ENCODE peak calls at places on chromosomes 4 and X, in five cellular contexts. I is A673, S is psoas muscle, D is pancreas, M is bronchial epithelial cell. Z is an unnamed sample.
A peak's percentile ranks its signal among the peaks of the same experiment; 100 is the strongest.

GRCh38 chrX:16664059-16664458 is 14.1 kb downstream of the S100G start:
- DNase-seq in M (no peak), S (no peak), I (peak; percentile 11), D (no peak), Z (no peak)

GRCh38 chr4:40682298-40683101 is 52.8 kb upstream of the RBM47 start:
- DNase-seq in M (no peak), I (no peak), S (no peak), D (no peak), Z (no peak)

GRCh38 chr4:7204656-7205387 is 12.5 kb downstream of the SORCS2 start:
- DNase-seq in M (no peak), I (no peak), D (no peak), S (no peak), Z (peak; percentile 34)

GRCh38 chr4:18938343-18939109 is 917.0 kb upstream of the LCORL start:
- DNase-seq in S (no peak), I (no peak), D (no peak), M (no peak), Z (no peak)

GRCh38 chr4:44674471-44674870 is 3.7 kb upstream of the GUF1 start:
- DNase-seq in M (no peak), I (peak; percentile 14), S (no peak), D (no peak), Z (no peak)

GRCh38 chr4:150315175-150315574 is 236.9 kb downstream of the DCLK2 start:
- DNase-seq in D (no peak), S (no peak), I (peak; percentile 32), M (no peak), Z (no peak)

GRCh38 chr4:21901831-21902230 is 46.7 kb downstream of the KCNIP4 start:
- DNase-seq in S (no peak), D (no peak), M (peak; percentile 56), I (no peak), Z (no peak)

GRCh38 chrX:21131346-21131745 is 242.9 kb upstream of the CNKSR2 start:
- DNase-seq in D (no peak), M (no peak), I (no peak), S (no peak), Z (no peak)

GRCh38 chr4:135354876-135355275 is 1153.3 kb upstream of the PABPC4L start:
- DNase-seq in D (no peak), S (no peak), I (peak; percentile 12), M (no peak), Z (no peak)

GRCh38 chrX:134294548-134294947 is 57.6 kb downstream of the CCDC160 start:
- DNase-seq in M (peak; percentile 15), S (no peak), I (peak; percentile 7), D (no peak), Z (no peak)

GRCh38 chr4:24456431-24456830 is 127.9 kb downstream of the DHX15 start:
- DNase-seq in D (no peak), I (no peak), M (no peak), S (no peak), Z (no peak)

GRCh38 chr4:114563536-114564315 is 34.9 kb upstream of the UGT8 start:
- DNase-seq in M (peak; percentile 58), S (no peak), I (no peak), D (no peak), Z (no peak)

GRCh38 chr4:54228563-54229501 is at the start of gene PDGFRA:
- DNase-seq in M (no peak), D (no peak), I (no peak), S (peak; percentile 85), Z (peak; percentile 91)

GRCh38 chrX:107710617-107711391 is 64.8 kb downstream of the TSC22D3 start:
- DNase-seq in S (peak; percentile 48), I (peak; percentile 9), D (peak; percentile 54), M (peak; percentile 89), Z (no peak)

GRCh38 chr4:184732126-184732525 is 1.8 kb downstream of the CENPU start:
- DNase-seq in I (peak; percentile 24), S (no peak), D (no peak), M (peak; percentile 98), Z (no peak)

GRCh38 chr4:138952405-138952804 is 63.2 kb upstream of the NOCT start:
- DNase-seq in I (no peak), M (peak; percentile 91), D (no peak), S (no peak), Z (no peak)

GRCh38 chrX:124212622-124213021 is 119.8 kb upstream of the TEX13D start:
- DNase-seq in I (no peak), S (no peak), M (no peak), D (no peak), Z (no peak)

GRCh38 chrX:30144971-30145731 is 70.2 kb upstream of the MAGEB2 start:
- DNase-seq in S (no peak), D (no peak), I (no peak), M (no peak), Z (no peak)

GRCh38 chr4:102620697-102621497 is 119.7 kb downstream of the NFKB1 start:
- DNase-seq in I (peak; percentile 78), M (peak; percentile 78), D (peak; percentile 68), S (no peak), Z (no peak)

GRCh38 chr4:36322921-36323354 is 41.5 kb downstream of the DTHD1 start:
- DNase-seq in S (no peak), I (no peak), D (no peak), M (no peak), Z (no peak)

GRCh38 chr4:128394778-128395177 is 107.2 kb upstream of the PGRMC2 start:
- DNase-seq in M (no peak), D (no peak), S (peak; percentile 79), I (no peak), Z (no peak)

GRCh38 chr4:16236402-16237023 is 10.2 kb upstream of the TAPT1 start:
- DNase-seq in I (no peak), M (no peak), S (no peak), D (no peak), Z (no peak)

GRCh38 chrX:24574743-24575142 is 72.4 kb downstream of the PCYT1B start:
- DNase-seq in S (no peak), I (no peak), M (no peak), D (no peak), Z (no peak)

GRCh38 chrX:151902813-151903591 is 9.7 kb upstream of the MAGEA4 start:
- DNase-seq in S (peak; percentile 71), D (no peak), M (peak; percentile 81), I (no peak), Z (no peak)

GRCh38 chr4:33302298-33302697 is 2582.1 kb downstream of the PCDH7 start:
- DNase-seq in S (no peak), D (no peak), M (no peak), I (no peak), Z (no peak)

GRCh38 chr4:6548201-6548881 is 26.6 kb upstream of the MAN2B2 start:
- DNase-seq in M (peak; percentile 41), S (no peak), I (peak; percentile 58), D (no peak), Z (no peak)

GRCh38 chrX:38860106-38861013 is 59.1 kb downstream of the MID1IP1 start:
- DNase-seq in S (no peak), I (no peak), D (no peak), M (no peak), Z (no peak)

GRCh38 chr4:22679518-22679897 is 13.2 kb upstream of the GBA3 start:
- DNase-seq in M (no peak), D (no peak), S (no peak), I (no peak), Z (no peak)

GRCh38 chr4:101337688-101338087 is 9.6 kb downstream of the PPP3CA start:
- DNase-seq in M (peak; percentile 60), D (no peak), I (peak; percentile 42), S (no peak), Z (no peak)

DNA sequence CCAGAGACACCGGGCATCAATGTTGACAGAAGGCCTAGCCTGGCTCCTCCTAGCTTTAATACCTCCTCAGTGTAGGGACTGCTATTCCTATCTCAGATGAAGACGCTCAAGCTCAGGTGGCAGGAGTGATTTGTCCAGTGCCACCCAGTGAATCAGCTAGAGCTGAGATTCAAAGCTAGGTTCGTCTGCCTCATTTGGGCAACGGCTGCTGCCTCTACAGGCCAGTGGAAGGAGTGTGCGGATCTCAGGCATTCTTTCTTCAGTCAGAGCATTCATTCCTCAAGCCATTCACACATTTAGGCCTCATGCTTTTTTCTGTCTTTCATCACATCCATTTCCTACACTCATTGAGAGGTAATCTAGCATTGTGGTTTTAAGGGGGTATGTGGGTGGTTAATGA is 7.3 kb downstream of the TSR2 start:
- DNase-seq in D (no peak), I (peak; percentile 22), S (no peak), M (peak; percentile 0), Z (no peak)
- TF ChIP-seq CTCF in D (no peak), I (no peak), S (no peak), M (peak; percentile 27), Z (no peak)

DNA sequence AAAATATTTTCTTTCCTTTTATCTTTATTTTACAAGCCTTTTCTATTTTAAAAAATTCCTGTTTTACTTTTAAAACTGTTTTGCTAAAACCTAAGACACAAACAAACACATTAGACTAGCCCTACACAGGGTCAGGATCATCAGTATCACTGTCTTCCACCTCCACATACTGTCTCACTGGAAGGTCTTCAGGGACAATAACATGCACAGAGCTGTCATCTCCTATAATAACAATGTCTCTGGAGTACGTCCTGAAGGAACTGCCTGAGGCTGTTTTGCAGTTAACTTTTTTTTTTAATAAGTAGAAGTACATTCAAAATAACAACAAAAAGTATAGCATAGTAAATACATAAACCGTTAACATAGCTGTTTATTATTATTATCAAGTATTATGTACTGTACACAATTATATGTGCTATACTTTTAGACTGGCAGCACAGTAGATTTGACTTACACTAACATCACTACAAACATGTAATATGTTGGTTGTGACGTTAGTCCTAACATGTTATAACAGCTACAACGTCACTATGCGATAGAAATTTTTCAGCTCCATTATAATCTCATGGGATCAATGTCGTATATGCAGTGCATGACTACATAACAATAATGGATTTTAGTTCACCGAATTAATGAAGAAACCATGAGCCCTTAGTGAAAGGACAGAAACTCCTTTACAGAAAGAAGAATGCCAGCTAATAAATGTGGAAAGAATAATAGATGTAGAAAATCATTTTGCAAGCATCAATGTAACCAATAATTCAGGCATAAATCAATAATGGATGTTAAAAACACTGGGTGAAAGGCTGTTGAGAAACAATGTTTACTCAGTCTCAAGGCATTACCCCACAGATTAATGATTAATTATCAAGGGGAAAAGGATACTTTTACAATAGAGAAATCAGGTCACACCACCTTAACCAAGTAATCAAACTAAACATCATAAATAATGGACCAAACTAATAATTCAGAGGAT is 49.2 kb downstream of the FBXW7 start:
- DNase-seq in M (no peak), I (no peak), S (no peak), D (no peak), Z (no peak)
- H3K4me3 ChIP-seq in M (no peak overlapping the region), I (no peak overlapping the region), S (no peak overlapping the region), D (no peak overlapping the region), Z (no peak overlapping the region)

GRCh38 chr4:2962099-2962455 is 1.1 kb downstream of the NOP14 start:
- DNase-seq in M (no peak), S (no peak), I (peak; percentile 58), D (no peak), Z (no peak)
- TF ChIP-seq CTCF in M (no peak), S (no peak), I (peak; percentile 16), D (no peak), Z (no peak)

GRCh38 chr4:173169428-173170209 is 1.0 kb downstream of the GALNT7 start:
- DNase-seq in I (peak; percentile 83), M (peak; percentile 26), S (peak; percentile 80), D (peak; percentile 38), Z (peak; percentile 92)

GRCh38 chr4:173170210-173170778 is 1.7 kb downstream of the GALNT7 start:
- DNase-seq in D (no peak), S (no peak), M (no peak), I (peak; percentile 59), Z (no peak)

GRCh38 chr4:173174184-173175156 is 5.9 kb downstream of the GALNT7 start:
- DNase-seq in S (no peak), I (no peak), D (no peak), M (peak; percentile 57), Z (no peak)

GRCh38 chr4:173171098-173171497 is 2.5 kb downstream of the GALNT7 start:
- DNase-seq in S (no peak), D (no peak), I (peak; percentile 70), M (peak; percentile 62), Z (no peak)

GRCh38 chr4:173171987-173172386 is 3.4 kb downstream of the GALNT7 start:
- DNase-seq in S (no peak), I (no peak), D (no peak), M (no peak), Z (no peak)
- H3K4me3 ChIP-seq in S (no peak overlapping the region), I (no peak overlapping the region), D (no peak overlapping the region), M (no peak overlapping the region), Z (no peak overlapping the region)